ENCODE peak calls at places on chromosomes 5 and 9, in four cellular contexts. Z, V, D and G are unnamed samples.

GRCh38 chr5:149954798-149955197 is 5.8 kb upstream of the SLC26A2 start:
- DNase-seq in D (no peak), V (no peak), Z (no peak), G (no peak)

GRCh38 chr5:54703091-54703490 is 185.5 kb downstream of the SNX18 start:
- DNase-seq in D (peak), V (no peak), Z (no peak), G (no peak)

GRCh38 chr5:51881901-51882300 is 498.7 kb downstream of the ISL1 start:
- DNase-seq in Z (no peak), V (no peak), D (no peak), G (no peak)

GRCh38 chr9:137470785-137471184 is 11.7 kb upstream of the NSMF start:
- DNase-seq in D (no peak), V (no peak), Z (no peak), G (no peak)

GRCh38 chr9:24793711-24794110 is 248.0 kb upstream of the IZUMO3 start:
- DNase-seq in D (no peak), V (no peak), Z (no peak), G (no peak)

GRCh38 chr9:119611564-119611963 is 242.3 kb upstream of the BRINP1 start:
- DNase-seq in Z (no peak), D (no peak), V (no peak), G (no peak)

GRCh38 chr9:130263601-130264413 is 1.8 kb upstream of the HMCN2 start:
- DNase-seq in V (no peak), D (no peak), Z (no peak), G (no peak)

GRCh38 chr5:32934529-32934928 is 223.4 kb downstream of the NPR3 start:
- DNase-seq in V (no peak), D (no peak), Z (no peak), G (no peak)

GRCh38 chr5:36079200-36079761 is 12.6 kb upstream of the UGT3A2 start:
- DNase-seq in V (peak), Z (no peak), D (peak), G (no peak)

GRCh38 chr9:6758418-6759113 is 793 bp downstream of the KDM4C start:
- DNase-seq in Z (peak), V (peak), D (peak), G (peak)

GRCh38 chr9:116055536-116055935 is 98.1 kb upstream of the PAPPA start:
- DNase-seq in D (no peak), V (no peak), Z (no peak), G (no peak)

GRCh38 chr5:82408033-82408432 is 129.9 kb upstream of the RPS23 start:
- DNase-seq in V (no peak), Z (peak), D (no peak), G (no peak)

GRCh38 chr5:113150821-113151220 is 174.2 kb downstream of the DCP2 start:
- DNase-seq in V (no peak), Z (no peak), D (no peak), G (no peak)

GRCh38 chr9:84296146-84296843 is 44.3 kb downstream of the SLC28A3 start:
- DNase-seq in D (peak), V (peak), Z (peak), G (no peak)

GRCh38 chr5:82365744-82366228 is 87.6 kb upstream of the RPS23 start:
- DNase-seq in V (no peak), D (no peak), Z (peak), G (no peak)

GRCh38 chr9:98142182-98142924 is 23.3 kb upstream of the TRIM14 start:
- DNase-seq in Z (peak), D (no peak), V (no peak), G (no peak)

GRCh38 chr9:121491111-121491510 is 8.5 kb downstream of the GGTA1 start:
- DNase-seq in Z (no peak), D (no peak), V (no peak), G (no peak)

GRCh38 chr5:56346717-56347116 is 113.6 kb upstream of the ANKRD55 start:
- DNase-seq in V (no peak), D (no peak), Z (no peak), G (no peak)

GRCh38 chr5:127925916-127926315 is 157.7 kb upstream of the SLC12A2 start:
- DNase-seq in V (no peak), Z (peak), D (no peak), G (no peak)

GRCh38 chr9:109880276-109881169 is 100.5 kb downstream of the PALM2AKAP2 start:
- DNase-seq in D (no peak), V (peak), Z (no peak), G (no peak)

GRCh38 chr5:128002420-128002819 is 81.1 kb upstream of the SLC12A2 start:
- DNase-seq in V (no peak), Z (no peak), D (no peak), G (no peak)

GRCh38 chr5:134245101-134245604 is 19.3 kb upstream of the PPP2CA start:
- DNase-seq in D (peak), V (no peak), Z (no peak), G (no peak)

GRCh38 chr9:76846307-76846706 is 59.6 kb downstream of the PRUNE2 start:
- DNase-seq in Z (no peak), V (no peak), D (no peak), G (no peak)

GRCh38 chr9:14006586-14007198 is 307.2 kb downstream of the NFIB start:
- DNase-seq in Z (no peak), D (no peak), V (no peak), G (no peak)

GRCh38 chr5:10702911-10703491 is 58.0 kb downstream of the DAP start:
- DNase-seq in Z (no peak), V (no peak), D (no peak), G (no peak)

GRCh38 chr5:36356915-36357314 is 55.2 kb upstream of the RANBP3L start:
- DNase-seq in D (no peak), V (no peak), Z (no peak), G (no peak)

GRCh38 chr9:28503573-28503972 is 930.3 kb upstream of the C9orf72 start:
- DNase-seq in Z (no peak), D (no peak), V (no peak), G (no peak)

GRCh38 chr9:119533509-119533908 is 164.3 kb upstream of the BRINP1 start:
- DNase-seq in Z (no peak), V (no peak), D (no peak), G (no peak)

GRCh38 chr5:96781734-96782064 is 26.0 kb downstream of the ERAP1 start:
- DNase-seq in D (no peak), Z (no peak), V (no peak), G (no peak)

GRCh38 chr5:58459860-58460726 is at the start of gene PLK2:
- DNase-seq in Z (peak), V (peak), D (peak), G (peak)

GRCh38 chr5:128408622-128409021 is 129.4 kb downstream of the FBN2 start:
- DNase-seq in V (no peak), D (no peak), Z (no peak), G (no peak)

GRCh38 chr5:6732634-6733410 is 19.6 kb downstream of the TENT4A start:
- DNase-seq in Z (peak), V (no peak), D (no peak), G (no peak)

GRCh38 chr5:40074801-40075200 is 604.9 kb upstream of the PTGER4 start:
- DNase-seq in D (no peak), Z (no peak), V (no peak), G (no peak)

GRCh38 chr9:18260527-18260926 is 213.4 kb upstream of the ADAMTSL1 start:
- DNase-seq in V (no peak), D (no peak), Z (no peak), G (no peak)

GRCh38 chr5:161431963-161432362 is 114.6 kb downstream of the GABRB2 start:
- DNase-seq in D (no peak), V (no peak), Z (no peak), G (no peak)

GRCh38 chr9:129773262-129774048 is 20.6 kb upstream of the PTGES start:
- DNase-seq in D (peak), V (peak), Z (peak), G (no peak)

GRCh38 chr5:13356226-13356625 is 588.3 kb downstream of the DNAH5 start:
- DNase-seq in Z (no peak), V (no peak), D (no peak), G (no peak)

GRCh38 chr5:134226441-134227192 is 744 bp upstream of the PPP2CA start:
- DNase-seq in Z (peak), D (no peak), V (no peak), G (no peak)

GRCh38 chr5:10913846-10914245 is 152.8 kb upstream of the DAP start:
- DNase-seq in D (peak), V (peak), Z (peak), G (no peak)

GRCh38 chr9:113410207-113411158 is at the start of the genes C9orf43 and POLE3:
- DNase-seq in V (peak), Z (peak), D (peak), G (peak)
- TF ChIP-seq CTCF in V (no peak), Z (no peak), D (no peak), G (no peak)

GRCh38 chr5:151587796-151588606 is 3.1 kb downstream of the FAT2 start:
- DNase-seq in Z (no peak), V (no peak), D (no peak), G (no peak)

GRCh38 chr5:151592855-151593408 is 1.8 kb upstream of the FAT2 start:
- DNase-seq in V (no peak), Z (no peak), D (no peak), G (no peak)

GRCh38 chr5:151595411-151595826 is 4.3 kb upstream of the FAT2 start:
- DNase-seq in Z (no peak), D (no peak), V (no peak), G (no peak)

GRCh38 chr5:151589878-151590570 is 1.1 kb downstream of the FAT2 start:
- DNase-seq in Z (no peak), V (no peak), D (no peak), G (no peak)

DNA sequence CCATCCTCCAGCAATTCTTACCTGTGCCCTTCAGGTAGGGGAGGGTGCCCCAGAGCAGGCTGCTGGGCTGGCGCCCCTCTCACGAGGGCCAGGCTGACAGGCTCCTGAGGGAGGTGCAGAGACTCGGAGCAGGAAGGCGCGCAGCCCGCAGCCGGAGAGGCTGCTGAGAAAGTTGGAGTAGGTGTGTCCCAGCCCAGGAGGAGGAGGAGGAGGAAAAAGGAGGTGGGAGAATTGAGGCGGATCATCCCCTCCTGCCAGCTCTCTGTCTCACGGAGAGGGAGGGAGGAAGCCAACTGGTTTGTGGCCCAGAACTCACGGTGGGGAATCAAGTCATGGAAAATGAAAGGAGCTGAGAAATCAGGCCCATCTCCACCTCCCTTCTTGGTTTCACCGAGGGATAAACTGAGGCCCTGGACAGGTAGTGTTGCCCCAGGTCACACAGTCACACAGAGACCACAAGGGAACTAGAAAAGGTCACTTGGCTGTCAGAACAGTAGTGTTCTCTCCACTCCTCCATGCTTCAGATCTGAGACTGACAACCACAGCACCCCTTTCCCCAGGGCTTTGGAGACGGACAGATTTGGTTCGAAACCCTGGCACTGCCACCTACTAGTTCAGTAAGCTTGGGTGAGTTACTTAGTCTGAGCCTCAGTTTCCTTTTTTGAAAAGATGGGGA is at the start of gene FAT2:
- DNase-seq in V (no peak), Z (no peak), D (no peak), G (no peak)
- H3K4me3 ChIP-seq in V (no peak), Z (no peak), D (no peak), G (peak)

GRCh38 chr5:1769017-1769640 is 30.5 kb downstream of the MRPL36 start:
- DNase-seq in Z (no peak), D (no peak), V (no peak), G (no peak)

GRCh38 chr5:1769752-1770442 is 29.7 kb downstream of the MRPL36 start:
- DNase-seq in D (no peak), Z (no peak), V (no peak), G (no peak)

GRCh38 chr5:1771149-1772065 is 28.2 kb downstream of the MRPL36 start:
- DNase-seq in Z (no peak), D (no peak), V (no peak), G (no peak)

GRCh38 chr5:1770443-1770802 is 29.2 kb downstream of the MRPL36 start:
- DNase-seq in Z (no peak), D (no peak), V (no peak), G (no peak)

GRCh38 chr5:1772634-1773033 is 27.0 kb downstream of the MRPL36 start:
- DNase-seq in V (peak), Z (no peak), D (peak), G (no peak)
- TF ChIP-seq CTCF in V (no peak), Z (no peak), D (peak), G (no peak)

DNA sequence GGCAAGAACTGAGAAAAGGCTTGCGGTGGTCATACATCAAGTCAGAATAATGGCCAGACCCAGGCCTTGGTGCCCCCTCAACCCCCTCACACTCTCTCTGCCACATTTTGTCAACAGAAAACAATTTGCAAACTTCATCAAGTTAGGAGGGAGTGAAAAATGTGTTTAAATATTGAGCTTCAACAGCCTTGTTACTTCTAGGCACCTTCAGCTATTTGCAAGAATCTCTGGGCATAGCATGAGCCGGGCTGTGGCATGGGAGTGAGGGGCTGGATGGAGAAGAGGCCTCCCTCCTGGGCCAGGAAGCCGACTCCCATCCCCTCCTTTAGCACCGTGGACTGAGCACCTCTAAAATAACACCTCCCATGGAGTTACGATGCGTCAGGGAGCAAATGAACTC is 52.2 kb upstream of the GRHPR start:
- DNase-seq in Z (no peak), D (no peak), V (no peak), G (no peak)
- H3K4me3 ChIP-seq in Z (no peak), D (no peak), V (no peak), G (no peak)

GRCh38 chr9:19583890-19584289 is 175.1 kb downstream of the ACER2 start:
- DNase-seq in V (no peak), D (no peak), Z (no peak), G (no peak)
- TF ChIP-seq CTCF in V (no peak), D (no peak), Z (no peak), G (no peak)

GRCh38 chr5:172175263-172175719 is 12.7 kb downstream of the STK10 start:
- DNase-seq in V (no peak), Z (peak), D (no peak), G (peak)
- H3K4me3 ChIP-seq in V (no peak), Z (peak), D (no peak), G (no peak)

DNA sequence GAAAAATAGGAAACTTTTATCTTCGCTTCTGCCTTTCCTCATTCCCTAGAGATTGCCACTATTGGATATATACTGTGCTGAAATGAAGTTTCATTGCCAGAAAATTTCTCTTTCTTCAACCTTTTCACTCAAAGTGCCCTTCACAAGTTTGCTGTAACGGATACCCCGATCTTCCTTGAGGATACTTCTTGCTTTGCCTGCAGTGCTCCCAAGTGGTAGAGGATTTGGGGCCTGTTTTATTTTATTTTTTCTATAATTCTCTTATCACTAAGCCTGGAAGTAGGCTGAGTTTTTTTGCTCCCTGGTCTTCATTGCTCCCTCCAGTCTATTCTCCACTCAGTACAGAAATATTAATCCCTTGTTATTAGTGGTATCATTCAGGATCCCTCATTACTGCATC is 481.4 kb upstream of the CDH18 start:
- DNase-seq in V (no peak), Z (no peak), D (no peak), G (no peak)
- TF ChIP-seq CTCF in V (no peak), Z (no peak), D (no peak), G (no peak)

GRCh38 chr5:4584982-4585381 is 555.1 kb upstream of the ADAMTS16 start:
- DNase-seq in V (no peak), D (no peak), Z (no peak), G (peak)

GRCh38 chr5:4579679-4580078 is 560.5 kb upstream of the ADAMTS16 start:
- DNase-seq in Z (no peak), D (no peak), V (no peak), G (no peak)

GRCh38 chr5:4581289-4581688 is 558.8 kb upstream of the ADAMTS16 start:
- DNase-seq in V (no peak), D (no peak), Z (no peak), G (no peak)

GRCh38 chr5:4576161-4576748 is 563.9 kb upstream of the ADAMTS16 start:
- DNase-seq in D (no peak), V (no peak), Z (no peak), G (no peak)

DNA sequence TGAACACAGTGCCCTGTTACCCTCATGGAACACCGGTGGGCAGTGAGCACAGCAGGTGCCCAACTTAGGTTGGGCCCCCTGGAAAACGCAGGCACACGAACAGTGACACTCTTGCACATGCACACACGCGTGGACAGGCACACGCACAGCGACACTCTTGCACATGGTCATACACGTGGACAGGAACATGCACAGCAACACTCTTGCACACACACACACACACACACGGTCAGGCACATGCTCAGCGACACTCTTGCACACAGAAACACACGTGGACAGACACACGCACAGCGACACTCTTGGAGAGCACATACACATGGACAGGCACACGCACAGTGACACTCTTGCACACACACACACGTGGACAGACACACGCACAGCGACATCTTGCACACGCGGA is 559.4 kb upstream of the ADAMTS16 start:
- DNase-seq in D (no peak), Z (no peak), V (no peak), G (no peak)
- H3K4me3 ChIP-seq in D (no peak), Z (no peak), V (no peak), G (no peak)

DNA sequence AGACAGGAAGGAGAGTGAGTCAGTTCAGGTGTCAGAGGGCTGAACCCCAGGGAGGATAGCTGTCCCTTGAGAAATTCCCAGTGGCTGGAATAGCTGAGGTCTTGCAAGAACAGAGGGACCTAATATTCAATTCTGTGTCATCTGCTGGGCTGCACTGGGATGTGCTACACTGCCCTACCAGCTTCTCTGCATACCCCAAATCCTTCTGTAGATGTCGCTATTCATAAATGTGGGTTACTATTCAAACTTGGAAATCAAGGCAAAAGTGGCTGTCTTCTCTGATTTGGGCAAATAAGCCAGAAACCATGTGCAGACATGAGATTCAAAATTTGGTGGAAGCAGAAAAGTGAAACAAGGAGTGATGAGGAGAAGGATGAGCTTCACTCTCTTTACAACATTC is 16.3 kb downstream of the TNFSF8 start:
- DNase-seq in Z (no peak), V (no peak), D (no peak), G (no peak)
- TF ChIP-seq CTCF in Z (no peak), V (no peak), D (peak), G (no peak)